ENCODE peak calls at places on chromosomes 16 and 17, in five cellular contexts. One of them, this sample, is unnamed. For H3K9me3, the result is how much of the 10 kb centered on the place peaks cover.

GRCh38 chr16:66853261-66854139 is 9.3 kb downstream of the CA7 start:
- DNase-seq in psoas muscle: no peak
- DNase-seq in cardiac muscle cell: no peak
- DNase-seq in IMR-90: no peak
- DNase-seq in esophagus muscularis mucosa: no peak
- DNase-seq in this sample: no peak

GRCh38 chr17:61387011-61387410 is 12.6 kb upstream of the TBX2 start:
- DNase-seq in esophagus muscularis mucosa: no peak
- DNase-seq in cardiac muscle cell: no peak
- DNase-seq in IMR-90: no peak
- DNase-seq in psoas muscle: no peak
- DNase-seq in this sample: no peak

GRCh38 chr17:57589151-57590034 is 155.7 kb downstream of the CCDC182 start:
- DNase-seq in IMR-90: no peak
- DNase-seq in psoas muscle: peak
- DNase-seq in cardiac muscle cell: no peak
- DNase-seq in esophagus muscularis mucosa: no peak
- DNase-seq in this sample: no peak

GRCh38 chr17:1627987-1628855 is at the start of gene SLC43A2:
- DNase-seq in esophagus muscularis mucosa: no peak
- DNase-seq in IMR-90: peak
- DNase-seq in psoas muscle: peak
- DNase-seq in cardiac muscle cell: peak
- DNase-seq in this sample: peak

GRCh38 chr16:25065899-25066298 is 45.6 kb upstream of the LCMT1 start:
- DNase-seq in esophagus muscularis mucosa: no peak
- DNase-seq in cardiac muscle cell: no peak
- DNase-seq in IMR-90: no peak
- DNase-seq in psoas muscle: no peak
- DNase-seq in this sample: no peak

GRCh38 chr16:68496689-68497088 is 42.4 kb upstream of the ZFP90 start:
- DNase-seq in IMR-90: no peak
- DNase-seq in esophagus muscularis mucosa: no peak
- DNase-seq in psoas muscle: no peak
- DNase-seq in cardiac muscle cell: no peak
- DNase-seq in this sample: no peak

GRCh38 chr16:30371248-30371816 is 1.0 kb upstream of the TBC1D10B start:
- DNase-seq in cardiac muscle cell: no peak
- DNase-seq in psoas muscle: no peak
- DNase-seq in IMR-90: no peak
- DNase-seq in esophagus muscularis mucosa: no peak
- DNase-seq in this sample: no peak

GRCh38 chr17:59353936-59354755 is 22.7 kb downstream of the YPEL2 start:
- DNase-seq in psoas muscle: no peak
- DNase-seq in IMR-90: no peak
- DNase-seq in esophagus muscularis mucosa: no peak
- DNase-seq in cardiac muscle cell: no peak
- DNase-seq in this sample: no peak

GRCh38 chr17:12853921-12854320 is 64.6 kb downstream of the ARHGAP44 start:
- DNase-seq in psoas muscle: no peak
- DNase-seq in cardiac muscle cell: no peak
- DNase-seq in esophagus muscularis mucosa: no peak
- DNase-seq in IMR-90: no peak
- DNase-seq in this sample: no peak

GRCh38 chr16:13767215-13767614 is 152.7 kb upstream of the ERCC4 start:
- DNase-seq in cardiac muscle cell: peak
- DNase-seq in psoas muscle: no peak
- DNase-seq in IMR-90: no peak
- DNase-seq in esophagus muscularis mucosa: no peak
- DNase-seq in this sample: no peak

GRCh38 chr17:81909231-81909630 is 2.0 kb downstream of the PCYT2 start:
- DNase-seq in psoas muscle: no peak
- DNase-seq in IMR-90: no peak
- DNase-seq in esophagus muscularis mucosa: no peak
- DNase-seq in cardiac muscle cell: no peak
- DNase-seq in this sample: no peak

GRCh38 chr16:17432902-17433576 is 37.7 kb downstream of the XYLT1 start:
- DNase-seq in cardiac muscle cell: no peak
- DNase-seq in esophagus muscularis mucosa: no peak
- DNase-seq in psoas muscle: no peak
- DNase-seq in IMR-90: peak
- DNase-seq in this sample: no peak

GRCh38 chr17:11506635-11507034 is 91.6 kb upstream of the DNAH9 start:
- DNase-seq in psoas muscle: no peak
- DNase-seq in IMR-90: no peak
- DNase-seq in cardiac muscle cell: peak
- DNase-seq in esophagus muscularis mucosa: no peak
- DNase-seq in this sample: no peak

GRCh38 chr16:10539256-10539655 is 41.1 kb downstream of the EMP2 start:
- DNase-seq in cardiac muscle cell: no peak
- DNase-seq in psoas muscle: no peak
- DNase-seq in esophagus muscularis mucosa: no peak
- DNase-seq in IMR-90: no peak
- DNase-seq in this sample: no peak

GRCh38 chr16:660459-661183 is 7.3 kb upstream of the RHOT2 start:
- DNase-seq in cardiac muscle cell: peak
- DNase-seq in IMR-90: peak
- DNase-seq in psoas muscle: peak
- DNase-seq in esophagus muscularis mucosa: peak
- DNase-seq in this sample: peak

GRCh38 chr17:64006361-64007088 is 8.4 kb downstream of the PRR29 start:
- DNase-seq in psoas muscle: peak
- DNase-seq in IMR-90: no peak
- DNase-seq in cardiac muscle cell: no peak
- DNase-seq in esophagus muscularis mucosa: no peak
- DNase-seq in this sample: peak

GRCh38 chr16:79542196-79542859 is 58.2 kb downstream of the MAF start:
- DNase-seq in esophagus muscularis mucosa: no peak
- DNase-seq in cardiac muscle cell: no peak
- DNase-seq in psoas muscle: peak
- DNase-seq in IMR-90: no peak
- DNase-seq in this sample: peak

GRCh38 chr17:75575197-75575596 is 12.4 kb upstream of the MYO15B start:
- DNase-seq in psoas muscle: no peak
- DNase-seq in esophagus muscularis mucosa: no peak
- DNase-seq in IMR-90: no peak
- DNase-seq in cardiac muscle cell: no peak
- DNase-seq in this sample: no peak

GRCh38 chr17:40779181-40779909 is 3.0 kb downstream of the KRT27 start:
- DNase-seq in IMR-90: no peak
- DNase-seq in esophagus muscularis mucosa: no peak
- DNase-seq in cardiac muscle cell: peak
- DNase-seq in psoas muscle: no peak
- DNase-seq in this sample: no peak

GRCh38 chr16:69564845-69565610 is 738 bp upstream of the NFAT5 start:
- DNase-seq in IMR-90: no peak
- DNase-seq in esophagus muscularis mucosa: no peak
- DNase-seq in cardiac muscle cell: no peak
- DNase-seq in psoas muscle: no peak
- DNase-seq in this sample: no peak

GRCh38 chr17:17737938-17738894 is 57.0 kb downstream of the RAI1 start:
- DNase-seq in cardiac muscle cell: peak
- DNase-seq in psoas muscle: no peak
- DNase-seq in IMR-90: no peak
- DNase-seq in esophagus muscularis mucosa: no peak
- DNase-seq in this sample: no peak

GRCh38 chr16:80932725-80933124 is 74.0 kb downstream of the CMC2 start:
- DNase-seq in cardiac muscle cell: no peak
- DNase-seq in IMR-90: peak
- DNase-seq in psoas muscle: peak
- DNase-seq in esophagus muscularis mucosa: no peak
- DNase-seq in this sample: peak

GRCh38 chr17:6503641-6504195 is 52.6 kb downstream of the PITPNM3 start:
- DNase-seq in cardiac muscle cell: no peak
- DNase-seq in esophagus muscularis mucosa: no peak
- DNase-seq in psoas muscle: no peak
- DNase-seq in IMR-90: no peak
- DNase-seq in this sample: no peak

GRCh38 chr16:17476414-17477259 is 5.9 kb upstream of the XYLT1 start:
- DNase-seq in cardiac muscle cell: peak
- DNase-seq in IMR-90: peak
- DNase-seq in esophagus muscularis mucosa: no peak
- DNase-seq in psoas muscle: peak
- DNase-seq in this sample: no peak

GRCh38 chr17:66580178-66580577 is 254.7 kb upstream of the CACNG5 start:
- DNase-seq in cardiac muscle cell: peak
- DNase-seq in esophagus muscularis mucosa: no peak
- DNase-seq in psoas muscle: peak
- DNase-seq in IMR-90: peak
- DNase-seq in this sample: peak

GRCh38 chr16:78775161-78775561 is 675.7 kb downstream of the WWOX start:
- DNase-seq in cardiac muscle cell: no peak
- DNase-seq in esophagus muscularis mucosa: no peak
- DNase-seq in psoas muscle: no peak
- DNase-seq in IMR-90: no peak
- DNase-seq in this sample: no peak

GRCh38 chr16:89922884-89923639 is at the start of gene TUBB3:
- DNase-seq in esophagus muscularis mucosa: no peak
- DNase-seq in cardiac muscle cell: peak
- DNase-seq in IMR-90: peak
- DNase-seq in psoas muscle: peak
- DNase-seq in this sample: peak

GRCh38 chr16:718922-719321 is 2.0 kb upstream of the ANTKMT start:
- DNase-seq in psoas muscle: no peak
- DNase-seq in cardiac muscle cell: no peak
- DNase-seq in IMR-90: no peak
- DNase-seq in esophagus muscularis mucosa: no peak
- DNase-seq in this sample: no peak

GRCh38 chr17:8695241-8695640 is 49.4 kb downstream of the CCDC42 start:
- DNase-seq in psoas muscle: no peak
- DNase-seq in esophagus muscularis mucosa: no peak
- DNase-seq in IMR-90: no peak
- DNase-seq in cardiac muscle cell: no peak
- DNase-seq in this sample: no peak

GRCh38 chr16:52558448-52558847 is 11.5 kb upstream of the TOX3 start:
- DNase-seq in IMR-90: no peak
- DNase-seq in psoas muscle: no peak
- DNase-seq in esophagus muscularis mucosa: peak
- DNase-seq in cardiac muscle cell: no peak
- DNase-seq in this sample: no peak

GRCh38 chr16:57800213-57801097 is 1.8 kb downstream of the KIFC3 start:
- DNase-seq in esophagus muscularis mucosa: no peak
- DNase-seq in IMR-90: no peak
- DNase-seq in psoas muscle: no peak
- DNase-seq in cardiac muscle cell: no peak
- DNase-seq in this sample: no peak
- H3K4me3 ChIP-seq in esophagus muscularis mucosa: peak
- H3K4me3 ChIP-seq in IMR-90: no peak
- H3K4me3 ChIP-seq in psoas muscle: peak
- H3K4me3 ChIP-seq in cardiac muscle cell: no peak
- H3K4me3 ChIP-seq in this sample: peak

GRCh38 chr17:30232015-30232821 is 3.3 kb downstream of the SLC6A4 start:
- DNase-seq in cardiac muscle cell: no peak
- DNase-seq in esophagus muscularis mucosa: no peak
- DNase-seq in psoas muscle: no peak
- DNase-seq in IMR-90: no peak
- DNase-seq in this sample: no peak

GRCh38 chr17:30228011-30228410 is 7.5 kb downstream of the SLC6A4 start:
- DNase-seq in cardiac muscle cell: no peak
- DNase-seq in psoas muscle: no peak
- DNase-seq in IMR-90: no peak
- DNase-seq in esophagus muscularis mucosa: no peak
- DNase-seq in this sample: no peak

GRCh38 chr17:30232822-30233427 is 2.6 kb downstream of the SLC6A4 start:
- DNase-seq in esophagus muscularis mucosa: no peak
- DNase-seq in cardiac muscle cell: no peak
- DNase-seq in IMR-90: no peak
- DNase-seq in psoas muscle: no peak
- DNase-seq in this sample: no peak

GRCh38 chr17:30229012-30229411 is 6.5 kb downstream of the SLC6A4 start:
- DNase-seq in esophagus muscularis mucosa: no peak
- DNase-seq in psoas muscle: no peak
- DNase-seq in cardiac muscle cell: no peak
- DNase-seq in IMR-90: no peak
- DNase-seq in this sample: no peak

GRCh38 chr17:30230596-30231125 is 4.8 kb downstream of the SLC6A4 start:
- DNase-seq in esophagus muscularis mucosa: no peak
- DNase-seq in cardiac muscle cell: no peak
- DNase-seq in psoas muscle: no peak
- DNase-seq in IMR-90: peak
- DNase-seq in this sample: no peak
- TF ChIP-seq CTCF in esophagus muscularis mucosa: no peak
- TF ChIP-seq CTCF in cardiac muscle cell: no peak
- TF ChIP-seq CTCF in psoas muscle: no peak
- TF ChIP-seq CTCF in IMR-90: no peak
- TF ChIP-seq CTCF in this sample: no peak

GRCh38 chr16:3223913-3224515 is 10.9 kb downstream of the ZNF200 start:
- DNase-seq in psoas muscle: no peak
- DNase-seq in cardiac muscle cell: no peak
- DNase-seq in esophagus muscularis mucosa: no peak
- DNase-seq in IMR-90: no peak
- DNase-seq in this sample: no peak
- H3K9me3 ChIP-seq in psoas muscle: half or more
- H3K9me3 ChIP-seq in cardiac muscle cell: under half
- H3K9me3 ChIP-seq in esophagus muscularis mucosa: half or more
- H3K9me3 ChIP-seq in IMR-90: half or more
- H3K9me3 ChIP-seq in this sample: half or more

DNA sequence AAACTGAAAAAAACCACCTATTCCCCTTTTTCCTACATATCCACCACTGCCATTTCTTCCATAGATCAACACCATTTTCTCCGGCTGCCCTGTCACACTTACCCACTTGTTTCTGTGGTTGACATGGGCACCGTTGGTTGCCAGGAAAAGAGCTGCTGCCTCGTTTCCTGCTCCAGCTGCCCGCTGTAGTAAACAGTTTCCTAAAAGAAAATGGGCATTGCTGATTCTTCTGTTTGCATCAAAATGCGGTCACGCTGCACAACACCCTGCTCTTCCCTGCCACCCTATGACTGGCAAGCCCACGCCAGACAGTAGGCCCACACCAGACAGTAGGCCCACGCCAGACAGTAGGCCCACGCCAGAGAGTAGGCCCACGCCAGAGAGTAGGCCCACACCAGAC is 46.3 kb downstream of the CYB5D2 start:
- DNase-seq in psoas muscle: no peak
- DNase-seq in IMR-90: no peak
- DNase-seq in cardiac muscle cell: no peak
- DNase-seq in esophagus muscularis mucosa: no peak
- DNase-seq in this sample: no peak
- H3K4me3 ChIP-seq in psoas muscle: no peak
- H3K4me3 ChIP-seq in IMR-90: no peak
- H3K4me3 ChIP-seq in cardiac muscle cell: no peak
- H3K4me3 ChIP-seq in esophagus muscularis mucosa: no peak
- H3K4me3 ChIP-seq in this sample: no peak

GRCh38 chr17:77402159-77402731 is 261.5 kb downstream of the SEC14L1 start:
- DNase-seq in cardiac muscle cell: no peak
- DNase-seq in psoas muscle: no peak
- DNase-seq in esophagus muscularis mucosa: no peak
- DNase-seq in IMR-90: no peak
- DNase-seq in this sample: no peak

GRCh38 chr17:77399319-77399959 is 258.7 kb downstream of the SEC14L1 start:
- DNase-seq in psoas muscle: no peak
- DNase-seq in esophagus muscularis mucosa: no peak
- DNase-seq in IMR-90: no peak
- DNase-seq in cardiac muscle cell: no peak
- DNase-seq in this sample: no peak

GRCh38 chr17:77398274-77398673 is 257.5 kb downstream of the SEC14L1 start:
- DNase-seq in esophagus muscularis mucosa: no peak
- DNase-seq in IMR-90: no peak
- DNase-seq in psoas muscle: no peak
- DNase-seq in cardiac muscle cell: no peak
- DNase-seq in this sample: no peak

GRCh38 chr17:77403854-77404253 is 263.1 kb downstream of the SEC14L1 start:
- DNase-seq in psoas muscle: no peak
- DNase-seq in cardiac muscle cell: no peak
- DNase-seq in esophagus muscularis mucosa: no peak
- DNase-seq in IMR-90: no peak
- DNase-seq in this sample: no peak

GRCh38 chr17:77400445-77400870 is 259.7 kb downstream of the SEC14L1 start:
- DNase-seq in esophagus muscularis mucosa: no peak
- DNase-seq in IMR-90: no peak
- DNase-seq in cardiac muscle cell: peak
- DNase-seq in psoas muscle: no peak
- DNase-seq in this sample: peak
- TF ChIP-seq CTCF in esophagus muscularis mucosa: peak
- TF ChIP-seq CTCF in IMR-90: peak
- TF ChIP-seq CTCF in cardiac muscle cell: peak
- TF ChIP-seq CTCF in psoas muscle: peak
- TF ChIP-seq CTCF in this sample: peak